ENCODE peak calls at places on chromosomes 16 and 17, in seven cellular contexts. W is Peyer's patch; E is progenitor cell of endocrine pancreas; X is neuronal stem cell; F is stimulated activated CD8-positive, alpha-beta memory T cell treated with anti-CD3 and anti-CD28 coated beads, Interleukin-4, amount 100 ng/mL, for 1 hour; V is NCI-H2081; O is right atrium auricular region. S is an unnamed sample.

GRCh38 chr17:50117202-50118040 is 12.5 kb downstream of the SAMD14 start:
- DNase-seq in W (peak), E (peak), X (no peak), F (no peak), V (peak), O (no peak), S (no peak)

GRCh38 chr17:44575408-44575807 is 18.1 kb downstream of the FZD2 start:
- DNase-seq in W (no peak), E (no peak), X (no peak), F (no peak), V (no peak), O (no peak), S (no peak)

GRCh38 chr16:50238868-50239301 is 27.5 kb upstream of the ADCY7 start:
- DNase-seq in W (no peak), E (no peak), X (no peak), F (no peak), V (no peak), O (no peak), S (no peak)

GRCh38 chr17:62995377-62995885 is 29.4 kb downstream of the TANC2 start:
- DNase-seq in W (peak), E (no peak), X (peak), F (no peak), V (peak), O (no peak), S (peak)

GRCh38 chr17:29625037-29625750 is 2.5 kb upstream of the CORO6 start:
- DNase-seq in W (peak), E (no peak), X (no peak), F (no peak), V (no peak), O (no peak), S (peak)

GRCh38 chr16:29678691-29679267 is at the start of gene QPRT:
- DNase-seq in W (peak), E (peak), X (peak), F (no peak), V (no peak), O (no peak), S (peak)

GRCh38 chr16:85950519-85950918 is 51.6 kb downstream of the IRF8 start:
- DNase-seq in W (no peak), E (no peak), X (no peak), F (no peak), V (no peak), O (no peak), S (no peak)

GRCh38 chr17:8747731-8748130 is 3.1 kb upstream of the CCDC42 start:
- DNase-seq in W (no peak), E (no peak), X (no peak), F (no peak), V (no peak), O (no peak), S (no peak)

GRCh38 chr16:88569614-88569984 is 604 bp upstream of the ZC3H18 start:
- DNase-seq in W (no peak), E (no peak), X (no peak), F (no peak), V (no peak), O (no peak), S (no peak)

GRCh38 chr17:82830249-82830661 is 9.6 kb downstream of the ZNF750 start:
- DNase-seq in W (no peak), E (no peak), X (no peak), F (no peak), V (no peak), O (peak), S (no peak)

S was measured in globus pallidus.